ENCODE peak calls at places on chromosomes 6 and 20, in four cellular contexts. One of them, this sample, is unnamed.

GRCh38 chr6:131103296-131103695 is 32.0 kb upstream of the AKAP7 start:
- DNase-seq in brain pericyte: peak
- DNase-seq in HFFc6: no peak
- DNase-seq in stimulated activated CD8-positive, alpha-beta memory T cell treated with anti-CD3 and anti-CD28 coated beads, Interleukin-12 subunit alpha, Interleukin-12 subunit beta, amount 100 ng/mL, for 1 hour: no peak
- DNase-seq in this sample: no peak

GRCh38 chr6:31053873-31054272 is 43.6 kb downstream of the MUC22 start:
- DNase-seq in brain pericyte: no peak
- DNase-seq in HFFc6: no peak
- DNase-seq in stimulated activated CD8-positive, alpha-beta memory T cell treated with anti-CD3 and anti-CD28 coated beads, Interleukin-12 subunit alpha, Interleukin-12 subunit beta, amount 100 ng/mL, for 1 hour: no peak
- DNase-seq in this sample: no peak

GRCh38 chr20:5073154-5074049 is 46.4 kb downstream of the PCNA start:
- DNase-seq in brain pericyte: no peak
- DNase-seq in HFFc6: peak
- DNase-seq in stimulated activated CD8-positive, alpha-beta memory T cell treated with anti-CD3 and anti-CD28 coated beads, Interleukin-12 subunit alpha, Interleukin-12 subunit beta, amount 100 ng/mL, for 1 hour: no peak
- DNase-seq in this sample: peak

GRCh38 chr20:52425253-52425652 is 233.7 kb upstream of the ZFP64 start:
- DNase-seq in brain pericyte: no peak
- DNase-seq in HFFc6: no peak
- DNase-seq in stimulated activated CD8-positive, alpha-beta memory T cell treated with anti-CD3 and anti-CD28 coated beads, Interleukin-12 subunit alpha, Interleukin-12 subunit beta, amount 100 ng/mL, for 1 hour: no peak
- DNase-seq in this sample: no peak

GRCh38 chr20:61252601-61253263 is 671 bp downstream of the CDH4 start:
- DNase-seq in brain pericyte: no peak
- DNase-seq in HFFc6: no peak
- DNase-seq in stimulated activated CD8-positive, alpha-beta memory T cell treated with anti-CD3 and anti-CD28 coated beads, Interleukin-12 subunit alpha, Interleukin-12 subunit beta, amount 100 ng/mL, for 1 hour: no peak
- DNase-seq in this sample: no peak

GRCh38 chr6:159642995-159643394 is 50.0 kb downstream of the SOD2 start:
- DNase-seq in brain pericyte: no peak
- DNase-seq in HFFc6: no peak
- DNase-seq in stimulated activated CD8-positive, alpha-beta memory T cell treated with anti-CD3 and anti-CD28 coated beads, Interleukin-12 subunit alpha, Interleukin-12 subunit beta, amount 100 ng/mL, for 1 hour: no peak
- DNase-seq in this sample: no peak

GRCh38 chr6:17486680-17487079 is 93.3 kb downstream of the CAP2 start:
- DNase-seq in brain pericyte: no peak
- DNase-seq in HFFc6: no peak
- DNase-seq in stimulated activated CD8-positive, alpha-beta memory T cell treated with anti-CD3 and anti-CD28 coated beads, Interleukin-12 subunit alpha, Interleukin-12 subunit beta, amount 100 ng/mL, for 1 hour: no peak
- DNase-seq in this sample: no peak

GRCh38 chr20:20235681-20236080 is 132.2 kb upstream of the INSM1 start:
- DNase-seq in brain pericyte: no peak
- DNase-seq in HFFc6: no peak
- DNase-seq in stimulated activated CD8-positive, alpha-beta memory T cell treated with anti-CD3 and anti-CD28 coated beads, Interleukin-12 subunit alpha, Interleukin-12 subunit beta, amount 100 ng/mL, for 1 hour: no peak
- DNase-seq in this sample: no peak

GRCh38 chr6:42756713-42757112 is 10.8 kb upstream of the TBCC start:
- DNase-seq in brain pericyte: no peak
- DNase-seq in HFFc6: no peak
- DNase-seq in stimulated activated CD8-positive, alpha-beta memory T cell treated with anti-CD3 and anti-CD28 coated beads, Interleukin-12 subunit alpha, Interleukin-12 subunit beta, amount 100 ng/mL, for 1 hour: no peak
- DNase-seq in this sample: peak

GRCh38 chr6:134293659-134294161 is 24.2 kb downstream of the SGK1 start:
- DNase-seq in brain pericyte: no peak
- DNase-seq in HFFc6: no peak
- DNase-seq in stimulated activated CD8-positive, alpha-beta memory T cell treated with anti-CD3 and anti-CD28 coated beads, Interleukin-12 subunit alpha, Interleukin-12 subunit beta, amount 100 ng/mL, for 1 hour: no peak
- DNase-seq in this sample: no peak

GRCh38 chr6:162099685-162100084 is 627.9 kb downstream of the PRKN start:
- DNase-seq in brain pericyte: peak
- DNase-seq in HFFc6: no peak
- DNase-seq in stimulated activated CD8-positive, alpha-beta memory T cell treated with anti-CD3 and anti-CD28 coated beads, Interleukin-12 subunit alpha, Interleukin-12 subunit beta, amount 100 ng/mL, for 1 hour: no peak
- DNase-seq in this sample: no peak

GRCh38 chr6:128333581-128334223 is 186.7 kb downstream of the PTPRK start:
- DNase-seq in brain pericyte: no peak
- DNase-seq in HFFc6: no peak
- DNase-seq in stimulated activated CD8-positive, alpha-beta memory T cell treated with anti-CD3 and anti-CD28 coated beads, Interleukin-12 subunit alpha, Interleukin-12 subunit beta, amount 100 ng/mL, for 1 hour: no peak
- DNase-seq in this sample: no peak

GRCh38 chr6:18110160-18110559 is 12.3 kb downstream of the NHLRC1 start:
- DNase-seq in brain pericyte: no peak
- DNase-seq in HFFc6: no peak
- DNase-seq in stimulated activated CD8-positive, alpha-beta memory T cell treated with anti-CD3 and anti-CD28 coated beads, Interleukin-12 subunit alpha, Interleukin-12 subunit beta, amount 100 ng/mL, for 1 hour: no peak
- DNase-seq in this sample: no peak

GRCh38 chr20:19236371-19237055 is 24.1 kb downstream of the SLC24A3 start:
- DNase-seq in brain pericyte: no peak
- DNase-seq in HFFc6: no peak
- DNase-seq in stimulated activated CD8-positive, alpha-beta memory T cell treated with anti-CD3 and anti-CD28 coated beads, Interleukin-12 subunit alpha, Interleukin-12 subunit beta, amount 100 ng/mL, for 1 hour: no peak
- DNase-seq in this sample: no peak

GRCh38 chr6:41584668-41585205 is 38.6 kb downstream of the FOXP4 start:
- DNase-seq in brain pericyte: no peak
- DNase-seq in HFFc6: no peak
- DNase-seq in stimulated activated CD8-positive, alpha-beta memory T cell treated with anti-CD3 and anti-CD28 coated beads, Interleukin-12 subunit alpha, Interleukin-12 subunit beta, amount 100 ng/mL, for 1 hour: no peak
- DNase-seq in this sample: peak